ENCODE peak calls at places on chromosomes 7 and 10, in four cellular contexts. E, S, U and O are unnamed samples.
A peak's percentile ranks its signal among the peaks of the same experiment; 100 is the strongest.

GRCh38 chr7:143385891-143386781 is 5.0 kb downstream of the ZYX start:
- DNase-seq in E (no peak), S (no peak), U (no peak), O (no peak)

GRCh38 chr7:79308176-79308575 is 145.3 kb downstream of the MAGI2 start:
- DNase-seq in E (peak; percentile 24), S (no peak), U (no peak), O (peak; percentile 35)

GRCh38 chr7:27187702-27188665 is 3.0 kb upstream of the HOXA11 start:
- DNase-seq in E (no peak), S (peak; percentile 41), U (no peak), O (no peak)

GRCh38 chr10:100654835-100655759 is 90.3 kb upstream of the PAX2 start:
- DNase-seq in E (no peak), S (peak; percentile 62), U (peak; percentile 63), O (no peak)

GRCh38 chr7:139231513-139232376 is 708 bp downstream of the UBN2 start:
- DNase-seq in E (peak; percentile 57), S (peak; percentile 46), U (peak; percentile 35), O (peak; percentile 62)

GRCh38 chr7:19834566-19834965 is 61.1 kb upstream of the TMEM196 start:
- DNase-seq in E (no peak), S (no peak), U (no peak), O (no peak)

GRCh38 chr7:51774178-51774577 is 457.6 kb upstream of the COBL start:
- DNase-seq in E (no peak), S (no peak), U (no peak), O (no peak)

GRCh38 chr7:84792232-84792882 is 394.5 kb downstream of the SEMA3D start:
- DNase-seq in E (no peak), S (no peak), U (no peak), O (no peak)

GRCh38 chr10:12719365-12719764 is 282.1 kb downstream of the CCDC3 start:
- DNase-seq in E (no peak), S (no peak), U (peak; percentile 33), O (peak; percentile 62)

GRCh38 chr10:42783181-42783549 is 570 bp downstream of the BMS1 start:
- DNase-seq in E (peak; percentile 51), S (peak; percentile 8), U (peak; percentile 73), O (peak; percentile 67)

GRCh38 chr7:50628469-50629084 is 63.4 kb upstream of the DDC start:
- DNase-seq in E (no peak), S (no peak), U (no peak), O (no peak)

GRCh38 chr7:93981480-93981874 is 22.7 kb downstream of the BET1 start:
- DNase-seq in E (no peak), S (no peak), U (no peak), O (no peak)

GRCh38 chr7:116786791-116787443 is 75.5 kb upstream of the CAPZA2 start:
- DNase-seq in E (no peak), S (no peak), U (peak; percentile 61), O (no peak)

GRCh38 chr7:126606331-126606730 is 646.4 kb downstream of the GRM8 start:
- DNase-seq in E (no peak), S (no peak), U (no peak), O (no peak)

GRCh38 chr7:97015279-97015678 is 9.4 kb downstream of the DLX5 start:
- DNase-seq in E (no peak), S (no peak), U (no peak), O (no peak)

GRCh38 chr7:87479951-87480350 is 4.5 kb upstream of the ABCB4 start:
- DNase-seq in E (no peak), S (no peak), U (no peak), O (no peak)

GRCh38 chr10:3255086-3255485 is 82.5 kb upstream of the PITRM1 start:
- DNase-seq in E (no peak), S (no peak), U (no peak), O (no peak)
- H3K27me3 ChIP-seq in E (no peaks in the 10 kb centered on the region), S (peaks cover 1% of the 10 kb centered on the region), U (peaks cover 3% of the 10 kb centered on the region), O (peaks cover 7% of the 10 kb centered on the region)

GRCh38 chr10:22460531-22461403 is 115.5 kb downstream of the SPAG6 start:
- DNase-seq in E (no peak), S (no peak), U (no peak), O (no peak)

GRCh38 chr10:22459496-22459895 is 114.2 kb downstream of the SPAG6 start:
- DNase-seq in E (no peak), S (no peak), U (no peak), O (no peak)

GRCh38 chr10:22463255-22463654 is 118.0 kb downstream of the SPAG6 start:
- DNase-seq in E (no peak), S (no peak), U (no peak), O (no peak)

GRCh38 chr10:22460101-22460500 is 114.8 kb downstream of the SPAG6 start:
- DNase-seq in E (no peak), S (no peak), U (no peak), O (no peak)

GRCh38 chr10:22461891-22462290 is 116.6 kb downstream of the SPAG6 start:
- DNase-seq in E (no peak), S (no peak), U (no peak), O (no peak)
- H3K27me3 ChIP-seq in E (no peaks in the 10 kb centered on the region), S (no peaks in the 10 kb centered on the region), U (no peaks in the 10 kb centered on the region), O (no peaks in the 10 kb centered on the region)

DNA sequence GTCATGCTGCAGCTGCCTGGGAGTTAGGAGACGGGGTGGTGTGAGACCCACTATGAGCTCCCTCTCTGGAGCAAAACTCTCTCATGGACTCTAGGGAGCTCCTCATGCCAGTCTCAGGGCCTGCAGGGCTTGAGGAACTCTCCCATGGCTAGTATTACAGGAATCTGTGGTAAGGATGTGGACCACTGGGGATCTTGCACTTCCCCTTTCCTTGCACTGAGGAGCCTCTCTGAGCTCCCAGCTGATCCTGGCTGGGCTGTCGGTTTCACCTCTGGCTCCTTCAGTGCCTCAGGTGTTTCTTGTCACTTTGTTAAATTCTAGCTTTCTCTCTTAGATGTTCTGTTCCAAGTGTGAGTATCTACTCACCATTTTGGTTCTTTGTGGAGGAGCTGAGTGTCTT is 71.6 kb upstream of the IMMP2L start:
- DNase-seq in E (no peak), S (no peak), U (no peak), O (no peak)
- H3K27me3 ChIP-seq in E (no peaks in the 10 kb centered on the region), S (no peaks in the 10 kb centered on the region), U (no peaks in the 10 kb centered on the region), O (no peaks in the 10 kb centered on the region)

GRCh38 chr10:49688920-49689319 is 9.5 kb downstream of the C10orf53 start:
- DNase-seq in E (no peak), S (no peak), U (no peak), O (no peak)
- H3K27me3 ChIP-seq in E (peaks cover 41% of the 10 kb centered on the region), S (no peaks in the 10 kb centered on the region), U (peaks cover 24% of the 10 kb centered on the region), O (peaks cover 72% of the 10 kb centered on the region)

GRCh38 chr10:128530301-128530700 is 404.1 kb upstream of the MKI67 start:
- DNase-seq in E (peak; percentile 26), S (no peak), U (peak; percentile 49), O (peak; percentile 17)

GRCh38 chr10:128537888-128538287 is 411.7 kb upstream of the MKI67 start:
- DNase-seq in E (no peak), S (no peak), U (peak; percentile 7), O (no peak)

GRCh38 chr10:128539784-128540759 is 413.8 kb upstream of the MKI67 start:
- DNase-seq in E (peak; percentile 31), S (no peak), U (no peak), O (no peak)

GRCh38 chr10:128536259-128536658 is 410.0 kb upstream of the MKI67 start:
- DNase-seq in E (no peak), S (no peak), U (no peak), O (no peak)

GRCh38 chr10:128534686-128535085 is 408.5 kb upstream of the MKI67 start:
- DNase-seq in E (no peak), S (no peak), U (no peak), O (no peak)
- H3K27me3 ChIP-seq in E (peaks cover 45% of the 10 kb centered on the region), S (peaks cover 45% of the 10 kb centered on the region), U (peaks cover 5% of the 10 kb centered on the region), O (peaks cover 24% of the 10 kb centered on the region)